ENCODE peak calls at places on chromosomes 4 and X, in four cellular contexts. L, O, S and M are unnamed samples.

GRCh38 chrX:95058815-95059214 is 1384.8 kb downstream of the FAM133A start:
- DNase-seq in L (no peak), S (no peak), O (no peak), M (no peak)

GRCh38 chr4:1992468-1993168 is 16.2 kb downstream of the NELFA start:
- DNase-seq in L (no peak), S (no peak), O (no peak), M (peak; percentile 80)

GRCh38 chr4:25307596-25307995 is 5.0 kb upstream of the ZCCHC4 start:
- DNase-seq in O (no peak), S (no peak), L (no peak), M (no peak)

GRCh38 chrX:37302569-37302968 is 46.6 kb upstream of the PRRG1 start:
- DNase-seq in S (peak; percentile 7), O (no peak), L (peak; percentile 10), M (no peak)

GRCh38 chr4:145731026-145731425 is 51.1 kb downstream of the C4orf51 start:
- DNase-seq in O (no peak), S (peak; percentile 77), L (no peak), M (no peak)

GRCh38 chr4:126051709-126052424 is 737.1 kb downstream of the FAT4 start:
- DNase-seq in O (no peak), L (no peak), S (no peak), M (no peak)

GRCh38 chr4:75434105-75434504 is 80.1 kb downstream of the RCHY1 start:
- DNase-seq in O (no peak), S (no peak), L (no peak), M (no peak)

GRCh38 chr4:83054928-83055327 is 19.9 kb downstream of the COPS4 start:
- DNase-seq in O (no peak), S (no peak), L (peak; percentile 10), M (peak; percentile 10)

GRCh38 chrX:2828404-2829065 is at the start of gene GYG2:
- DNase-seq in O (peak; percentile 21), L (no peak), S (peak; percentile 64), M (peak; percentile 70)

GRCh38 chrX:79524642-79525041 is 157.5 kb upstream of the ITM2A start:
- DNase-seq in L (no peak), O (no peak), S (no peak), M (no peak)

GRCh38 chrX:14916017-14916674 is 42.9 kb downstream of the MOSPD2 start:
- DNase-seq in L (no peak), S (no peak), O (no peak), M (no peak)

GRCh38 chrX:136589966-136590365 is 58.0 kb downstream of the VGLL1 start:
- DNase-seq in O (no peak), S (no peak), L (no peak), M (no peak)

GRCh38 chrX:8018916-8019315 is 91.7 kb upstream of the PNPLA4 start:
- DNase-seq in L (no peak), O (no peak), S (no peak), M (no peak)

GRCh38 chrX:114500622-114501021 is 83.3 kb upstream of the HTR2C start:
- DNase-seq in S (no peak), L (no peak), O (no peak), M (peak; percentile 1)

GRCh38 chr4:41878991-41879491 is 56.2 kb upstream of the TMEM33 start:
- DNase-seq in L (no peak), O (no peak), S (no peak), M (peak; percentile 68)

GRCh38 chrX:50618788-50619558 is 148.3 kb upstream of the DGKK start:
- DNase-seq in O (no peak), L (no peak), S (no peak), M (no peak)

GRCh38 chr4:165779950-165780670 is 92.9 kb upstream of the TLL1 start:
- DNase-seq in S (no peak), L (no peak), O (no peak), M (no peak)

GRCh38 chr4:150047546-150047945 is 30.7 kb upstream of the DCLK2 start:
- DNase-seq in O (no peak), S (no peak), L (no peak), M (no peak)

GRCh38 chrX:97310373-97310772 is 426.7 kb downstream of the RPA4 start:
- DNase-seq in S (no peak), L (no peak), O (no peak), M (no peak)

GRCh38 chrX:16445166-16445752 is 204.7 kb upstream of the S100G start:
- DNase-seq in L (peak; percentile 22), S (peak; percentile 1), O (peak; percentile 24), M (peak; percentile 41)

GRCh38 chrX:136694491-136695087 is 46.6 kb downstream of the CD40LG start:
- DNase-seq in L (peak; percentile 8), O (peak; percentile 26), S (peak; percentile 10), M (peak; percentile 62)

GRCh38 chrX:53494427-53494826 is 60.3 kb upstream of the HSD17B10 start:
- DNase-seq in O (no peak), L (no peak), S (no peak), M (peak; percentile 17)

GRCh38 chr4:15765306-15765705 is 12.8 kb upstream of the CD38 start:
- DNase-seq in L (no peak), S (no peak), O (no peak), M (no peak)

GRCh38 chr4:3871181-3871852 is 105.1 kb downstream of the ADRA2C start:
- DNase-seq in S (no peak), L (no peak), O (peak; percentile 44), M (peak; percentile 84)

GRCh38 chr4:132982151-132982550 is 166.9 kb upstream of the PCDH10 start:
- DNase-seq in L (no peak), S (no peak), O (no peak), M (no peak)

GRCh38 chr4:154743683-154744340 is at the start of gene LRAT:
- DNase-seq in L (peak; percentile 54), S (no peak), O (peak; percentile 50), M (peak; percentile 68)

GRCh38 chr4:94491322-94491721 is 39.6 kb downstream of the PDLIM5 start:
- DNase-seq in O (no peak), L (no peak), S (no peak), M (no peak)

GRCh38 chrX:55731826-55732225 is 14.3 kb downstream of the RRAGB start:
- DNase-seq in O (no peak), L (no peak), S (no peak), M (no peak)

GRCh38 chrX:132591719-132592275 is 103.0 kb upstream of the MBNL3 start:
- DNase-seq in S (no peak), O (no peak), L (no peak), M (no peak)

GRCh38 chrX:7120578-7121219 is 26.8 kb upstream of the STS start:
- DNase-seq in L (no peak), S (peak; percentile 69), O (no peak), M (no peak)

GRCh38 chr4:185017964-185018772 is at the start of gene HELT:
- DNase-seq in O (no peak), L (no peak), S (no peak), M (no peak)

GRCh38 chrX:71809886-71810285 is 46.7 kb downstream of the CXorf49B start:
- DNase-seq in O (no peak), S (no peak), L (no peak), M (no peak)

GRCh38 chrX:21972721-21973120 is 32.2 kb downstream of the SMS start:
- DNase-seq in S (no peak), O (no peak), L (no peak), M (no peak)

GRCh38 chr4:99687120-99687519 is 29.5 kb upstream of the C4orf54 start:
- DNase-seq in L (no peak), O (no peak), S (no peak), M (no peak)

GRCh38 chr4:62070291-62070852 is 870.2 kb downstream of the ADGRL3 start:
- DNase-seq in S (no peak), L (no peak), O (no peak), M (no peak)

GRCh38 chr4:118921736-118922135 is 33.1 kb downstream of the SYNPO2 start:
- DNase-seq in L (no peak), O (no peak), S (no peak), M (no peak)

GRCh38 chrX:18995216-18995615 is 11.3 kb upstream of the PHKA2 start:
- DNase-seq in L (no peak), O (no peak), S (peak; percentile 47), M (no peak)

GRCh38 chrX:63101879-63102620 is 249.1 kb downstream of the SPIN4 start:
- DNase-seq in L (no peak), O (no peak), S (no peak), M (no peak)

GRCh38 chr4:48779095-48779997 is 733 bp downstream of the FRYL start:
- DNase-seq in S (peak; percentile 20), L (no peak), O (peak; percentile 53), M (peak; percentile 81)

GRCh38 chr4:48779998-48780866 is at the start of gene FRYL:
- DNase-seq in S (peak; percentile 99), O (peak; percentile 98), L (peak; percentile 99), M (peak; percentile 91)

GRCh38 chr4:48774760-48775398 is 5.2 kb downstream of the FRYL start:
- DNase-seq in S (no peak), O (no peak), L (no peak), M (no peak)

GRCh38 chr4:48778431-48779094 is 1.5 kb downstream of the FRYL start:
- DNase-seq in O (no peak), L (no peak), S (peak; percentile 19), M (peak; percentile 6)

GRCh38 chr4:48777739-48778138 is 2.3 kb downstream of the FRYL start:
- DNase-seq in L (no peak), O (no peak), S (no peak), M (no peak)
- TF ChIP-seq ELF1 in L (no peak), O (no peak), S (no peak), M (no peak)

DNA sequence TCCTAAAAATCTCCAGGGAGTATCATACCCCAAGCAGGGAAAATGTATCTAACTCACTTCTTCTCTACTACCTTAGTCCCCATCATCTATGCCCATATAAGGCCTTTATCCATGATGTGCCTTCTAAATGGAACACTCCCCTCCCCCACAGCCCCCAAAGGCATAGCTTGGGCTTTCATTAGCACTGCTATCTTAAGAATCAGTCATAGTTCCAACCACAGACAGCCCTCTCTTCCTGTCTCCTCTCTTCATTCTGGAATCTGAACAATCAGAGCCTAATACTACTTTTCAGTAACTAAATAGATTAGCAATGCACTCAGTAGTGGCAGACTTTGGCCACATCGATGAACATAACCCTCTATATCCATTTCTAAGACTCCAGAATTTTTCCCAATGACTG is 313.2 kb upstream of the DKK2 start:
- DNase-seq in L (no peak), O (no peak), S (no peak), M (peak; percentile 8)
- H3K4me2 ChIP-seq in L (no peak overlapping the region), O (no peak overlapping the region), S (no peak overlapping the region), M (peak overlapping the region; percentile 28)

GRCh38 chrX:26848511-26848910 is 614.6 kb downstream of the PPP4R3C start:
- DNase-seq in L (no peak), S (no peak), O (no peak), M (no peak)
- TF ChIP-seq ELF1 in L (no peak), S (no peak), O (no peak), M (no peak)

GRCh38 chr4:169315530-169316306 is 45.0 kb upstream of the SH3RF1 start:
- DNase-seq in L (no peak), S (no peak), O (no peak), M (no peak)
- H3K4me2 ChIP-seq in L (peak overlapping the region; percentile 67), S (peak overlapping the region; percentile 59), O (no peak overlapping the region), M (peak overlapping the region; percentile 44)